ENCODE peak calls at places on chromosomes 3 and 15, in nine cellular contexts. One of them, this sample, is unnamed.

GRCh38 chr3:9507586-9508578 is 45.7 kb downstream of the LHFPL4 start:
- DNase-seq in mesendoderm: peak
- DNase-seq in endothelial cell of umbilical vein: no peak
- DNase-seq in colonic mucosa: no peak
- DNase-seq in AG08396: no peak
- DNase-seq in CD4-positive, alpha-beta T cell: no peak
- DNase-seq in HTR-8/SVneo: no peak
- DNase-seq in AG10803: no peak
- DNase-seq in occipital lobe: no peak
- DNase-seq in this sample: no peak

GRCh38 chr15:101006931-101007687 is 88.0 kb downstream of the LRRK1 start:
- DNase-seq in mesendoderm: peak
- DNase-seq in endothelial cell of umbilical vein: peak
- DNase-seq in colonic mucosa: peak
- DNase-seq in AG08396: peak
- DNase-seq in CD4-positive, alpha-beta T cell: peak
- DNase-seq in HTR-8/SVneo: peak
- DNase-seq in AG10803: peak
- DNase-seq in occipital lobe: peak
- DNase-seq in this sample: peak

GRCh38 chr15:51341366-51342248 is at the start of gene GLDN:
- DNase-seq in mesendoderm: peak
- DNase-seq in endothelial cell of umbilical vein: no peak
- DNase-seq in colonic mucosa: peak
- DNase-seq in AG08396: peak
- DNase-seq in CD4-positive, alpha-beta T cell: no peak
- DNase-seq in HTR-8/SVneo: no peak
- DNase-seq in AG10803: peak
- DNase-seq in occipital lobe: peak
- DNase-seq in this sample: peak

GRCh38 chr3:42556089-42556632 is 25.6 kb downstream of the SEC22C start:
- DNase-seq in mesendoderm: peak
- DNase-seq in endothelial cell of umbilical vein: no peak
- DNase-seq in colonic mucosa: no peak
- DNase-seq in AG08396: no peak
- DNase-seq in CD4-positive, alpha-beta T cell: peak
- DNase-seq in HTR-8/SVneo: no peak
- DNase-seq in AG10803: no peak
- DNase-seq in occipital lobe: no peak
- DNase-seq in this sample: no peak

GRCh38 chr3:62529230-62529629 is 155.9 kb upstream of the FEZF2 start:
- DNase-seq in mesendoderm: peak
- DNase-seq in endothelial cell of umbilical vein: peak
- DNase-seq in colonic mucosa: peak
- DNase-seq in AG08396: no peak
- DNase-seq in CD4-positive, alpha-beta T cell: no peak
- DNase-seq in HTR-8/SVneo: no peak
- DNase-seq in AG10803: peak
- DNase-seq in occipital lobe: no peak
- DNase-seq in this sample: peak

GRCh38 chr3:187188931-187189330 is 8.4 kb upstream of the RTP1 start:
- DNase-seq in mesendoderm: no peak
- DNase-seq in endothelial cell of umbilical vein: no peak
- DNase-seq in colonic mucosa: no peak
- DNase-seq in AG08396: no peak
- DNase-seq in CD4-positive, alpha-beta T cell: no peak
- DNase-seq in HTR-8/SVneo: no peak
- DNase-seq in AG10803: peak
- DNase-seq in occipital lobe: no peak
- DNase-seq in this sample: no peak

GRCh38 chr3:150329408-150329807 is 78.7 kb upstream of the TSC22D2 start:
- DNase-seq in mesendoderm: no peak
- DNase-seq in endothelial cell of umbilical vein: no peak
- DNase-seq in colonic mucosa: no peak
- DNase-seq in AG08396: no peak
- DNase-seq in CD4-positive, alpha-beta T cell: no peak
- DNase-seq in HTR-8/SVneo: no peak
- DNase-seq in AG10803: no peak
- DNase-seq in occipital lobe: no peak
- DNase-seq in this sample: no peak

GRCh38 chr15:90535254-90535653 is 5.5 kb downstream of the CRTC3 start:
- DNase-seq in mesendoderm: no peak
- DNase-seq in endothelial cell of umbilical vein: no peak
- DNase-seq in colonic mucosa: no peak
- DNase-seq in AG08396: no peak
- DNase-seq in CD4-positive, alpha-beta T cell: no peak
- DNase-seq in HTR-8/SVneo: no peak
- DNase-seq in AG10803: no peak
- DNase-seq in occipital lobe: no peak
- DNase-seq in this sample: no peak

GRCh38 chr3:67744699-67745098 is 90.3 kb upstream of the SUCLG2 start:
- DNase-seq in mesendoderm: no peak
- DNase-seq in endothelial cell of umbilical vein: no peak
- DNase-seq in colonic mucosa: no peak
- DNase-seq in AG08396: no peak
- DNase-seq in CD4-positive, alpha-beta T cell: no peak
- DNase-seq in HTR-8/SVneo: no peak
- DNase-seq in AG10803: no peak
- DNase-seq in occipital lobe: no peak
- DNase-seq in this sample: no peak

GRCh38 chr15:45885801-45886200 is 251.0 kb downstream of the SQOR start:
- DNase-seq in mesendoderm: no peak
- DNase-seq in endothelial cell of umbilical vein: no peak
- DNase-seq in colonic mucosa: no peak
- DNase-seq in AG08396: no peak
- DNase-seq in CD4-positive, alpha-beta T cell: no peak
- DNase-seq in HTR-8/SVneo: no peak
- DNase-seq in AG10803: no peak
- DNase-seq in occipital lobe: no peak
- DNase-seq in this sample: no peak